ENCODE peak calls at places on chromosomes 5 and 9, in four cellular contexts. I is fibroblast of pulmonary artery, F is GM13977, C is AG09309. O is an unnamed sample.

GRCh38 chr5:10756539-10756938 is 4.5 kb downstream of the DAP start:
- DNase-seq in I (peak), F (peak), C (peak), O (peak)

GRCh38 chr5:321233-321725 is at the start of gene AHRR:
- DNase-seq in I (peak), F (peak), C (no peak), O (peak)

GRCh38 chr5:31133488-31133887 is 60.0 kb upstream of the CDH6 start:
- DNase-seq in I (peak), F (no peak), C (no peak), O (no peak)

GRCh38 chr5:16179511-16179935 is at the start of gene MARCHF11:
- DNase-seq in I (no peak), F (no peak), C (no peak), O (no peak)

GRCh38 chr5:53303105-53303504 is 177.3 kb upstream of the FST start:
- DNase-seq in I (peak), F (no peak), C (peak), O (no peak)

GRCh38 chr5:64331597-64332277 is 166.1 kb downstream of the RNF180 start:
- DNase-seq in I (no peak), F (no peak), C (no peak), O (no peak)

GRCh38 chr5:168167338-168167737 is 124.1 kb upstream of the WWC1 start:
- DNase-seq in I (no peak), F (no peak), C (no peak), O (no peak)

GRCh38 chr5:109830955-109831502 is 141.3 kb downstream of the MAN2A1 start:
- DNase-seq in I (no peak), F (no peak), C (no peak), O (no peak)

GRCh38 chr9:19379697-19380046 is 364 bp downstream of the RPS6 start:
- DNase-seq in I (peak), F (peak), C (no peak), O (no peak)

GRCh38 chr9:86591472-86591871 is 237.3 kb upstream of the TUT7 start:
- DNase-seq in I (no peak), F (no peak), C (no peak), O (no peak)

DNA sequence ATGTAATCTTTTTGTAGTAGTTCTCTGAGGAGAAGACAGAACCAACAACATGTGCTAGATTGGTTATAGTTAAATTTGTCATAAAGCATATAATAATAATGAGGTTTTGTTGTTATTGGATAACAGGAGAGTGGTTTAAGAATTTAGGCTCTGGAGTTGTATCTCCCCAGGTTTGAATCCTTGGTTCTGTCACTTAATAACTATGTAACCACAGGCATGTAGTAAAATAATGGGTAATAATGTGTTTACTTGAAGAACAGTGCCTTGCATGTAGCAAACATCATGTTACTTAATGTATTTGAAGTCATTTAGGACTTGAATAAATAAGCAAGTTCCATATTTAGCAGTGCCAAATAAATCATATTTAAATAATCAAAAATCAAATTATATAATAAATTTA is 55.8 kb downstream of the NSD1 start:
- DNase-seq in I (peak), F (no peak), C (no peak), O (no peak)
- TF ChIP-seq CTCF in I (no peak), F (no peak), C (no peak), O (no peak)

DNA sequence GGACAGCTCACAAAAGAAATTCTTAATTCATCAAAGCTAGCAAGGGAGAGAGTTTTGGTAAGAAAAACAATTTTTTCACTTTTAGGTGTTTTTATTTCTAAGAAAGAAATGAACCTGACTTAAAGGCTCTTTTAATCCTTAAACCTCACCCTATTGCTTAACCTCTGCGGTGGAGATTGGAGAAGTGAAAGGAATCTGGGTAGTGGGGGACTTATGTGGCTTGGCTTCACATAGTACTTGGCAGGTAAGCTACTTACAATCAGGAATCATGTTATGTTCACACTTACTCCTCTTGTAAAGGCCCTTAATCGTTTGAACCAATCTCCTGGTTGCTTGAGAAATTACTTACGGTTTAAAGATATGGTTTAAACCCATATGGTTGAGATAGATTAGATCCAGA is 104.8 kb downstream of the ISOC1 start:
- DNase-seq in I (no peak), F (no peak), C (no peak), O (no peak)
- TF ChIP-seq CTCF in I (no peak), F (no peak), C (no peak), O (no peak)

GRCh38 chr9:136550439-136551085 is 4.7 kb upstream of the NOTCH1 start:
- DNase-seq in I (no peak), F (no peak), C (no peak), O (no peak)

GRCh38 chr9:136551401-136552116 is 5.7 kb upstream of the NOTCH1 start:
- DNase-seq in I (peak), F (peak), C (no peak), O (no peak)

GRCh38 chr9:136553581-136553980 is 7.7 kb upstream of the NOTCH1 start:
- DNase-seq in I (no peak), F (no peak), C (no peak), O (no peak)

GRCh38 chr9:136554870-136555269 is 9.0 kb upstream of the NOTCH1 start:
- DNase-seq in I (no peak), F (no peak), C (no peak), O (no peak)

DNA sequence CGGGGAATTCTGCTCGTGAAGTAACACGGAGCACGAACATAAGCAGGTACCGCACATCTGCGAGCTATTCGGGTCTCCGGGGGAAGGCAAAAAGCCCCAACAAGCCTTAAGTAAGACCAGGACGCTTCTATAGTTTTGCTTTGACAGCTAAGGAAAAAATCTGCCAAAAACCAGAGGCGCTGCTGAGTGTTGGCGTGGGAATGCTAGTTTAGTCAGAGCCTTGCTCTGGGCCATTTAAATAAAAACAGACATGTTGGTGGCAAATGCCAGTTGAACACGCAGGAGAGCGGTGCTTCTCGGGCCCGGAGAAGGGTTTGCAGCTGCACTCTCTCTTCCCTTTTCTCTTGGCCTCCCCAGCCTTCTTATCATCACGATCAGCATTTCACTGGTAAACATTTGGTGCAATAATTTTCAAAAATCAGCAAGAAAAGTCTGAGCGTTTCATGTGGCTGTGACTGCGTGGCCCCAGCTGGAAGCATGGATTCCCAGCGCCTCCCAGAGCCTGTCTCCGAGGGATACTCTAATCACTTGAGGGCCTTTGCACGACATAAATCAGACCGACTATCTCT is 6.4 kb upstream of the NOTCH1 start:
- DNase-seq in I (peak), F (peak), C (peak), O (peak)
- TF ChIP-seq CTCF in I (no peak), F (no peak), C (peak), O (no peak)

DNA sequence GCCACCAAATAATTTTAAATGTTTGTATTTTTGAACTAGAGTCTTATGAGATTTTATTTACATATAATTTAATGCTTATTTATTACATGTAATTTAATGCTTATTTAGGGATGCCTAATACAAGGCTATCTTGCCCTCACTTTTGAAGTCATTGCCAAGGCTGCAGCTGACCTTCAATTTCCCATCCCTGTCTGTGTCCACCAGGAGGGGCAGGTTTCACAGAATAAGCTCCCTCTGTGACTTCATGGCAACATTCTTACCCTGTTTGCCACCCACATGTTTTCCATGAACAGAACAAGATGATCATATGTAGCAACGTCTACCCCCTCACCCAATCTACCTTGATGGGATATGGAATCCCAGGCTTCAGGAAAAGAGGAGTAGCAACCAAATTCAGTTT is 27.0 kb downstream of the C5 start:
- DNase-seq in I (peak), F (no peak), C (no peak), O (no peak)
- TF ChIP-seq CTCF in I (peak), F (peak), C (peak), O (peak)

GRCh38 chr5:43121565-43122484 is 1.1 kb downstream of the ZNF131 start:
- DNase-seq in I (peak), F (peak), C (peak), O (no peak)
- TF ChIP-seq CTCF in I (no peak), F (no peak), C (no peak), O (no peak)

GRCh38 chr5:170634236-170634990 is 130.6 kb downstream of the KCNIP1 start:
- DNase-seq in I (no peak), F (no peak), C (no peak), O (no peak)
- TF ChIP-seq CTCF in I (no peak), F (no peak), C (no peak), O (no peak)

GRCh38 chr5:142324871-142325676 is at the start of gene SPRY4:
- DNase-seq in I (peak), F (peak), C (peak), O (peak)
- TF ChIP-seq CTCF in I (no peak), F (no peak), C (peak), O (no peak)